ENCODE peak calls at places on chromosomes 2 and 18, in six cellular contexts. One of them, this sample, is unnamed.

GRCh38 chr2:32894119-32894728 is 52.5 kb upstream of the LTBP1 start:
- DNase-seq in dorsolateral prefrontal cortex: no peak
- DNase-seq in HTR-8/SVneo: no peak
- DNase-seq in vagina: no peak
- DNase-seq in T-helper 2 cell treated with Interferon-gamma antibody and Interleukin-4, amounts not matched to agents 5 μg/mL and 100 μg/mL, for 36 hours: no peak
- DNase-seq in Right ventricle myocardium superior: no peak
- DNase-seq in this sample: no peak

GRCh38 chr18:23667114-23667513 is 4.4 kb upstream of the ANKRD29 start:
- DNase-seq in T-helper 2 cell treated with Interferon-gamma antibody and Interleukin-4, amounts not matched to agents 5 μg/mL and 100 μg/mL, for 36 hours: no peak
- DNase-seq in vagina: no peak
- DNase-seq in HTR-8/SVneo: no peak
- DNase-seq in Right ventricle myocardium superior: no peak
- DNase-seq in dorsolateral prefrontal cortex: no peak
- DNase-seq in this sample: no peak

GRCh38 chr2:8344725-8345124 is 337.1 kb upstream of the ID2 start:
- DNase-seq in T-helper 2 cell treated with Interferon-gamma antibody and Interleukin-4, amounts not matched to agents 5 μg/mL and 100 μg/mL, for 36 hours: no peak
- DNase-seq in dorsolateral prefrontal cortex: no peak
- DNase-seq in Right ventricle myocardium superior: no peak
- DNase-seq in vagina: no peak
- DNase-seq in HTR-8/SVneo: no peak
- DNase-seq in this sample: no peak

GRCh38 chr18:32289480-32290075 is 99.7 kb downstream of the MEP1B start:
- DNase-seq in vagina: no peak
- DNase-seq in T-helper 2 cell treated with Interferon-gamma antibody and Interleukin-4, amounts not matched to agents 5 μg/mL and 100 μg/mL, for 36 hours: no peak
- DNase-seq in HTR-8/SVneo: peak; percentile 10
- DNase-seq in dorsolateral prefrontal cortex: no peak
- DNase-seq in Right ventricle myocardium superior: no peak
- DNase-seq in this sample: peak; percentile 82

GRCh38 chr2:72415256-72415655 is 267.6 kb upstream of the CYP26B1 start:
- DNase-seq in Right ventricle myocardium superior: no peak
- DNase-seq in T-helper 2 cell treated with Interferon-gamma antibody and Interleukin-4, amounts not matched to agents 5 μg/mL and 100 μg/mL, for 36 hours: no peak
- DNase-seq in HTR-8/SVneo: no peak
- DNase-seq in dorsolateral prefrontal cortex: no peak
- DNase-seq in vagina: no peak
- DNase-seq in this sample: no peak

GRCh38 chr2:67839242-67839641 is 223.6 kb downstream of the C1D start:
- DNase-seq in Right ventricle myocardium superior: no peak
- DNase-seq in T-helper 2 cell treated with Interferon-gamma antibody and Interleukin-4, amounts not matched to agents 5 μg/mL and 100 μg/mL, for 36 hours: no peak
- DNase-seq in dorsolateral prefrontal cortex: no peak
- DNase-seq in HTR-8/SVneo: no peak
- DNase-seq in vagina: no peak
- DNase-seq in this sample: no peak

GRCh38 chr2:236938126-236938525 is 147.6 kb upstream of the COPS8 start:
- DNase-seq in HTR-8/SVneo: no peak
- DNase-seq in vagina: peak; percentile 81
- DNase-seq in Right ventricle myocardium superior: no peak
- DNase-seq in T-helper 2 cell treated with Interferon-gamma antibody and Interleukin-4, amounts not matched to agents 5 μg/mL and 100 μg/mL, for 36 hours: no peak
- DNase-seq in dorsolateral prefrontal cortex: no peak
- DNase-seq in this sample: no peak

GRCh38 chr2:148602918-148603561 is 41.5 kb upstream of the EPC2 start:
- DNase-seq in HTR-8/SVneo: no peak
- DNase-seq in dorsolateral prefrontal cortex: no peak
- DNase-seq in Right ventricle myocardium superior: no peak
- DNase-seq in T-helper 2 cell treated with Interferon-gamma antibody and Interleukin-4, amounts not matched to agents 5 μg/mL and 100 μg/mL, for 36 hours: no peak
- DNase-seq in vagina: no peak
- DNase-seq in this sample: no peak

GRCh38 chr2:133841905-133842304 is 273.6 kb upstream of the NCKAP5 start:
- DNase-seq in dorsolateral prefrontal cortex: no peak
- DNase-seq in vagina: no peak
- DNase-seq in Right ventricle myocardium superior: no peak
- DNase-seq in T-helper 2 cell treated with Interferon-gamma antibody and Interleukin-4, amounts not matched to agents 5 μg/mL and 100 μg/mL, for 36 hours: no peak
- DNase-seq in HTR-8/SVneo: peak; percentile 64
- DNase-seq in this sample: no peak

GRCh38 chr2:96374211-96374951 is 38.8 kb downstream of the NCAPH start:
- DNase-seq in HTR-8/SVneo: no peak
- DNase-seq in dorsolateral prefrontal cortex: no peak
- DNase-seq in vagina: no peak
- DNase-seq in T-helper 2 cell treated with Interferon-gamma antibody and Interleukin-4, amounts not matched to agents 5 μg/mL and 100 μg/mL, for 36 hours: no peak
- DNase-seq in Right ventricle myocardium superior: peak; percentile 65
- DNase-seq in this sample: no peak

GRCh38 chr18:59357928-59358327 is 1.1 kb downstream of the LMAN1 start:
- DNase-seq in vagina: no peak
- DNase-seq in T-helper 2 cell treated with Interferon-gamma antibody and Interleukin-4, amounts not matched to agents 5 μg/mL and 100 μg/mL, for 36 hours: peak; percentile 21
- DNase-seq in HTR-8/SVneo: peak; percentile 29
- DNase-seq in Right ventricle myocardium superior: no peak
- DNase-seq in dorsolateral prefrontal cortex: no peak
- DNase-seq in this sample: no peak

GRCh38 chr2:177264209-177264538 is 353 bp downstream of the NFE2L2 start:
- DNase-seq in vagina: no peak
- DNase-seq in HTR-8/SVneo: peak; percentile 13
- DNase-seq in T-helper 2 cell treated with Interferon-gamma antibody and Interleukin-4, amounts not matched to agents 5 μg/mL and 100 μg/mL, for 36 hours: no peak
- DNase-seq in Right ventricle myocardium superior: no peak
- DNase-seq in dorsolateral prefrontal cortex: no peak
- DNase-seq in this sample: no peak

GRCh38 chr18:79405019-79405780 is 9.5 kb downstream of the NFATC1 start:
- DNase-seq in dorsolateral prefrontal cortex: no peak
- DNase-seq in Right ventricle myocardium superior: peak; percentile 33
- DNase-seq in vagina: no peak
- DNase-seq in HTR-8/SVneo: no peak
- DNase-seq in T-helper 2 cell treated with Interferon-gamma antibody and Interleukin-4, amounts not matched to agents 5 μg/mL and 100 μg/mL, for 36 hours: peak; percentile 36
- DNase-seq in this sample: no peak

GRCh38 chr2:118786691-118787090 is 60.8 kb downstream of the EN1 start:
- DNase-seq in Right ventricle myocardium superior: no peak
- DNase-seq in HTR-8/SVneo: no peak
- DNase-seq in dorsolateral prefrontal cortex: no peak
- DNase-seq in vagina: no peak
- DNase-seq in T-helper 2 cell treated with Interferon-gamma antibody and Interleukin-4, amounts not matched to agents 5 μg/mL and 100 μg/mL, for 36 hours: no peak
- DNase-seq in this sample: no peak

GRCh38 chr2:217055624-217056023 is 195.8 kb upstream of the TNP1 start:
- DNase-seq in T-helper 2 cell treated with Interferon-gamma antibody and Interleukin-4, amounts not matched to agents 5 μg/mL and 100 μg/mL, for 36 hours: no peak
- DNase-seq in vagina: no peak
- DNase-seq in dorsolateral prefrontal cortex: no peak
- DNase-seq in HTR-8/SVneo: no peak
- DNase-seq in Right ventricle myocardium superior: no peak
- DNase-seq in this sample: no peak

GRCh38 chr2:189092936-189093335 is 86.6 kb downstream of the COL5A2 start:
- DNase-seq in Right ventricle myocardium superior: peak; percentile 57
- DNase-seq in HTR-8/SVneo: no peak
- DNase-seq in dorsolateral prefrontal cortex: no peak
- DNase-seq in T-helper 2 cell treated with Interferon-gamma antibody and Interleukin-4, amounts not matched to agents 5 μg/mL and 100 μg/mL, for 36 hours: no peak
- DNase-seq in vagina: peak; percentile 89
- DNase-seq in this sample: no peak

GRCh38 chr2:19991895-19992294 is 2.0 kb upstream of the WDR35 start:
- DNase-seq in dorsolateral prefrontal cortex: no peak
- DNase-seq in HTR-8/SVneo: no peak
- DNase-seq in vagina: no peak
- DNase-seq in Right ventricle myocardium superior: no peak
- DNase-seq in T-helper 2 cell treated with Interferon-gamma antibody and Interleukin-4, amounts not matched to agents 5 μg/mL and 100 μg/mL, for 36 hours: no peak
- DNase-seq in this sample: no peak

GRCh38 chr18:76491801-76492668 is 3.0 kb downstream of the ZNF516 start:
- DNase-seq in Right ventricle myocardium superior: peak; percentile 62
- DNase-seq in T-helper 2 cell treated with Interferon-gamma antibody and Interleukin-4, amounts not matched to agents 5 μg/mL and 100 μg/mL, for 36 hours: peak; percentile 21
- DNase-seq in dorsolateral prefrontal cortex: no peak
- DNase-seq in HTR-8/SVneo: no peak
- DNase-seq in vagina: no peak
- DNase-seq in this sample: no peak

GRCh38 chr2:234950730-234951385 is 959 bp upstream of the SH3BP4 start:
- DNase-seq in dorsolateral prefrontal cortex: no peak
- DNase-seq in T-helper 2 cell treated with Interferon-gamma antibody and Interleukin-4, amounts not matched to agents 5 μg/mL and 100 μg/mL, for 36 hours: no peak
- DNase-seq in vagina: no peak
- DNase-seq in HTR-8/SVneo: no peak
- DNase-seq in Right ventricle myocardium superior: no peak
- DNase-seq in this sample: peak; percentile 47

GRCh38 chr2:54380627-54381026 is 75.5 kb upstream of the SPTBN1 start:
- DNase-seq in vagina: no peak
- DNase-seq in Right ventricle myocardium superior: no peak
- DNase-seq in T-helper 2 cell treated with Interferon-gamma antibody and Interleukin-4, amounts not matched to agents 5 μg/mL and 100 μg/mL, for 36 hours: no peak
- DNase-seq in HTR-8/SVneo: no peak
- DNase-seq in dorsolateral prefrontal cortex: no peak
- DNase-seq in this sample: no peak

GRCh38 chr2:43269074-43269572 is 42.7 kb upstream of the ZFP36L2 start:
- DNase-seq in HTR-8/SVneo: peak; percentile 72
- DNase-seq in Right ventricle myocardium superior: peak; percentile 94
- DNase-seq in dorsolateral prefrontal cortex: no peak
- DNase-seq in T-helper 2 cell treated with Interferon-gamma antibody and Interleukin-4, amounts not matched to agents 5 μg/mL and 100 μg/mL, for 36 hours: no peak
- DNase-seq in vagina: no peak
- DNase-seq in this sample: no peak

GRCh38 chr18:68721681-68722583 is 7.0 kb upstream of the TMX3 start:
- DNase-seq in vagina: no peak
- DNase-seq in T-helper 2 cell treated with Interferon-gamma antibody and Interleukin-4, amounts not matched to agents 5 μg/mL and 100 μg/mL, for 36 hours: no peak
- DNase-seq in Right ventricle myocardium superior: no peak
- DNase-seq in dorsolateral prefrontal cortex: no peak
- DNase-seq in HTR-8/SVneo: no peak
- DNase-seq in this sample: no peak

This sample was measured in HEK293T.